ENCODE peak calls at places on chromosomes 11 and 22, in nine cellular contexts. R is EH; A is HEK293T; H is kidney tubule cell; J is activated CD4-positive, alpha-beta T cell treated with anti-CD3 and anti-CD28 coated beads for 24 hours; O is esophagus muscularis mucosa; N is NCI-H1105 treated with DMSO at 0.1 percent for 48 hours; G is fibroblast of the aortic adventitia; M is heart right ventricle. F is an unnamed sample.

GRCh38 chr22:23820748-23821211 is 18.0 kb downstream of the DERL3 start:
- DNase-seq in R (no peak), A (no peak), H (no peak), J (no peak), O (no peak), N (no peak), G (no peak), M (no peak), F (no peak)

GRCh38 chr11:77108436-77108835 is 5.8 kb downstream of the OMP start:
- DNase-seq in R (no peak), A (no peak), H (no peak), J (no peak), O (no peak), N (no peak), G (no peak), M (no peak), F (no peak)

GRCh38 chr11:80586464-80586863 is 1145.6 kb upstream of the TENM4 start:
- DNase-seq in R (no peak), A (no peak), H (peak), J (no peak), O (no peak), N (no peak), G (peak), M (no peak), F (no peak)

GRCh38 chr11:72578991-72579815 is 95.0 kb downstream of the PDE2A start:
- DNase-seq in R (no peak), A (no peak), H (no peak), J (no peak), O (no peak), N (no peak), G (no peak), M (no peak), F (no peak)

GRCh38 chr22:24686280-24686679 is 83.3 kb downstream of the GGT1 start:
- DNase-seq in R (no peak), A (no peak), H (no peak), J (no peak), O (no peak), N (no peak), G (no peak), M (no peak), F (no peak)

GRCh38 chr11:7605544-7605943 is 67.8 kb downstream of the CYB5R2 start:
- DNase-seq in R (peak), A (no peak), H (peak), J (no peak), O (no peak), N (no peak), G (peak), M (no peak), F (peak)

GRCh38 chr11:132588366-132588765 is 943.9 kb downstream of the OPCML start:
- DNase-seq in R (peak), A (no peak), H (no peak), J (no peak), O (peak), N (no peak), G (no peak), M (no peak), F (no peak)

GRCh38 chr11:16986434-16987204 is 27.6 kb downstream of the PLEKHA7 start:
- DNase-seq in R (no peak), A (peak), H (peak), J (peak), O (no peak), N (peak), G (no peak), M (no peak), F (no peak)

GRCh38 chr11:820655-821512 is 2.2 kb downstream of the PNPLA2 start:
- DNase-seq in R (peak), A (no peak), H (peak), J (no peak), O (no peak), N (no peak), G (peak), M (peak), F (no peak)

GRCh38 chr11:64556044-64556720 is 34.8 kb upstream of the SLC22A12 start:
- DNase-seq in R (no peak), A (no peak), H (no peak), J (no peak), O (no peak), N (no peak), G (no peak), M (no peak), F (no peak)

GRCh38 chr22:24583221-24583971 is 9.5 kb downstream of the LRRC75B start:
- DNase-seq in R (peak), A (no peak), H (peak), J (no peak), O (no peak), N (peak), G (peak), M (no peak), F (no peak)